ENCODE peak calls at places on chromosomes 13 and 19, in four cellular contexts. M is coronary artery, J is tibial nerve, T is iris pigment epithelial cell. H is an unnamed sample.

GRCh38 chr19:52343548-52343947 is 7.5 kb downstream of the ZNF610 start:
- DNase-seq in M (no peak), J (peak), T (peak), H (peak)

GRCh38 chr13:30257433-30258099 is 49.8 kb downstream of the KATNAL1 start:
- DNase-seq in M (no peak), J (no peak), T (no peak), H (peak)

GRCh38 chr13:86882835-86883234 is 788.3 kb upstream of the SLITRK5 start:
- DNase-seq in M (no peak), J (no peak), T (no peak), H (peak)

GRCh38 chr13:59247166-59247565 is 916.6 kb downstream of the DIAPH3 start:
- DNase-seq in M (no peak), J (no peak), T (no peak), H (no peak)

GRCh38 chr13:29483211-29483610 is 112.3 kb downstream of the SLC7A1 start:
- DNase-seq in M (no peak), J (no peak), T (no peak), H (no peak)

GRCh38 chr19:11338569-11339253 is 746 bp downstream of the RAB3D start:
- DNase-seq in M (no peak), J (no peak), T (no peak), H (no peak)

GRCh38 chr19:2841858-2842574 is 741 bp downstream of the ZNF555 start:
- DNase-seq in M (no peak), J (no peak), T (no peak), H (no peak)

GRCh38 chr13:43767351-43767901 is 19.3 kb downstream of the ENOX1 start:
- DNase-seq in M (no peak), J (peak), T (peak), H (peak)

GRCh38 chr13:29551214-29551613 is 44.3 kb downstream of the SLC7A1 start:
- DNase-seq in M (no peak), J (no peak), T (peak), H (no peak)

GRCh38 chr13:44679602-44680001 is 103.5 kb upstream of the TSC22D1 start:
- DNase-seq in M (no peak), J (no peak), T (peak), H (peak)

GRCh38 chr13:26590951-26591350 is 33.5 kb downstream of the WASF3 start:
- DNase-seq in M (no peak), J (no peak), T (no peak), H (no peak)

GRCh38 chr19:3986260-3987041 is 1.2 kb upstream of the EEF2 start:
- DNase-seq in M (no peak), J (peak), T (peak), H (peak)

GRCh38 chr19:33797821-33798633 is 1.4 kb downstream of the KCTD15 start:
- DNase-seq in M (no peak), J (no peak), T (peak), H (peak)

GRCh38 chr13:24618219-24618955 is 61.8 kb upstream of the ATP12A start:
- DNase-seq in M (no peak), J (no peak), T (peak), H (no peak)

GRCh38 chr19:3359850-3360493 is 6.4 kb upstream of the NFIC start:
- DNase-seq in M (no peak), J (no peak), T (peak), H (no peak)

GRCh38 chr13:22018297-22019210 is 347.7 kb downstream of the FGF9 start:
- DNase-seq in M (no peak), J (no peak), T (no peak), H (no peak)

GRCh38 chr19:39996811-39997594 is at the start of gene ZNF546:
- DNase-seq in M (peak), J (peak), T (peak), H (peak)

GRCh38 chr13:87498681-87499080 is 172.5 kb upstream of the SLITRK5 start:
- DNase-seq in M (no peak), J (no peak), T (peak), H (peak)

GRCh38 chr13:99053636-99054233 is 75.9 kb upstream of the DOCK9 start:
- DNase-seq in M (no peak), J (no peak), T (no peak), H (no peak)

GRCh38 chr19:17488593-17489391 is 18.5 kb downstream of the SLC27A1 start:
- DNase-seq in M (no peak), J (no peak), T (peak), H (peak)

GRCh38 chr13:30341815-30342570 is 34.6 kb upstream of the KATNAL1 start:
- DNase-seq in M (peak), J (peak), T (peak), H (peak)

GRCh38 chr19:3276341-3276799 is 51.9 kb downstream of the CELF5 start:
- DNase-seq in M (no peak), J (no peak), T (no peak), H (no peak)

GRCh38 chr19:30669329-30670010 is 297.3 kb downstream of the ZNF536 start:
- DNase-seq in M (peak), J (peak), T (peak), H (peak)

GRCh38 chr19:38375748-38376147 is 1.4 kb downstream of the PSMD8 start:
- DNase-seq in M (no peak), J (no peak), T (peak), H (peak)

GRCh38 chr13:113927661-113928581 is 46.0 kb downstream of the C13orf46 start:
- DNase-seq in M (peak), J (peak), T (peak), H (peak)

GRCh38 chr19:51784922-51785690 is 9.9 kb upstream of the FPR3 start:
- DNase-seq in M (peak), J (peak), T (peak), H (no peak)

GRCh38 chr19:3108775-3109174 is 14.6 kb downstream of the GNA11 start:
- DNase-seq in M (no peak), J (peak), T (peak), H (peak)

GRCh38 chr13:113297370-113297871 is 382 bp downstream of the LAMP1 start:
- DNase-seq in M (peak), J (no peak), T (peak), H (peak)

GRCh38 chr19:6730153-6730804 is 7.1 kb downstream of the GPR108 start:
- DNase-seq in M (no peak), J (peak), T (peak), H (no peak)

GRCh38 chr19:54014920-54015560 is 23.6 kb downstream of the CACNG6 start:
- DNase-seq in M (no peak), J (no peak), T (no peak), H (no peak)

GRCh38 chr13:104057851-104058250 is 991.6 kb upstream of the SLC10A2 start:
- DNase-seq in M (no peak), J (no peak), T (peak), H (peak)

GRCh38 chr13:109787135-109787954 is 962 bp upstream of the IRS2 start:
- DNase-seq in M (peak), J (no peak), T (peak), H (peak)

GRCh38 chr13:113647351-113648217 is 10.4 kb downstream of the ATP4B start:
- DNase-seq in M (peak), J (peak), T (peak), H (no peak)

GRCh38 chr19:38228491-38229439 is 4.7 kb upstream of the DPF1 start:
- DNase-seq in M (no peak), J (no peak), T (no peak), H (no peak)

GRCh38 chr19:33933931-33934330 is 137.3 kb downstream of the KCTD15 start:
- DNase-seq in M (no peak), J (no peak), T (no peak), H (no peak)

GRCh38 chr13:30679483-30680330 is 55.6 kb upstream of the ALOX5AP start:
- DNase-seq in M (no peak), J (no peak), T (peak), H (peak)

GRCh38 chr13:42330991-42331390 is 59.0 kb downstream of the AKAP11 start:
- DNase-seq in M (no peak), J (no peak), T (peak), H (no peak)

GRCh38 chr19:2619076-2619475 is 83.4 kb downstream of the GNG7 start:
- DNase-seq in M (no peak), J (no peak), T (no peak), H (no peak)

GRCh38 chr19:5000120-5000611 is 31.3 kb downstream of the KDM4B start:
- DNase-seq in M (no peak), J (no peak), T (no peak), H (no peak)

H was measured in mesenchymal stem cell.